ENCODE peak calls at places on chromosomes 16 and 17, in ten cellular contexts. X, F, G, A, Z, S, E, Y, C and O are unnamed samples.
A peak's percentile ranks its signal among the peaks of the same experiment; 100 is the strongest.

GRCh38 chr17:57892820-57893595 is 43.2 kb upstream of the MRPS23 start:
- DNase-seq in X (peak; percentile 99), F (peak; percentile 100), G (peak; percentile 97), A (peak; percentile 81), Z (peak; percentile 75), S (peak; percentile 90), E (no peak), Y (peak; percentile 81), C (peak; percentile 97), O (peak; percentile 99)

GRCh38 chr16:400061-400540 is 1.6 kb upstream of the DECR2 start:
- DNase-seq in X (no peak), F (no peak), G (no peak), A (no peak), Z (peak; percentile 38), S (no peak), E (no peak), Y (no peak), C (no peak), O (no peak)

GRCh38 chr16:89343501-89344291 is 126.2 kb downstream of the ZNF778 start:
- DNase-seq in X (peak; percentile 38), F (no peak), G (peak; percentile 55), A (no peak), Z (peak; percentile 68), S (no peak), E (no peak), Y (peak; percentile 40), C (no peak), O (peak; percentile 73)

GRCh38 chr16:31181102-31181830 is 1.3 kb downstream of the FUS start:
- DNase-seq in X (no peak), F (peak; percentile 58), G (peak; percentile 61), A (peak; percentile 28), Z (peak; percentile 58), S (peak; percentile 59), E (peak; percentile 55), Y (peak; percentile 38), C (peak; percentile 41), O (peak; percentile 49)

GRCh38 chr17:1904273-1905052 is 74.7 kb downstream of the RPA1 start:
- DNase-seq in X (no peak), F (no peak), G (no peak), A (no peak), Z (peak; percentile 5), S (no peak), E (no peak), Y (no peak), C (no peak), O (no peak)

GRCh38 chr16:12006637-12007036 is 30.1 kb downstream of the SNX29 start:
- DNase-seq in X (no peak), F (no peak), G (no peak), A (no peak), Z (no peak), S (no peak), E (no peak), Y (no peak), C (no peak), O (no peak)

GRCh38 chr16:19245326-19245925 is 40.1 kb upstream of the CLEC19A start:
- DNase-seq in X (no peak), F (no peak), G (no peak), A (peak; percentile 50), Z (peak; percentile 49), S (no peak), E (no peak), Y (peak; percentile 15), C (no peak), O (no peak)

GRCh38 chr17:31388770-31389672 is 2.5 kb upstream of the RAB11FIP4 start:
- DNase-seq in X (no peak), F (no peak), G (no peak), A (peak; percentile 26), Z (no peak), S (peak; percentile 18), E (peak; percentile 74), Y (no peak), C (peak; percentile 14), O (no peak)

GRCh38 chr16:81480856-81481821 is 36.5 kb downstream of the CMIP start:
- DNase-seq in X (no peak), F (peak; percentile 60), G (peak; percentile 75), A (peak; percentile 57), Z (no peak), S (peak; percentile 68), E (peak; percentile 83), Y (peak; percentile 72), C (peak; percentile 42), O (peak; percentile 63)

GRCh38 chr17:60164164-60164563 is 14.4 kb downstream of the CA4 start:
- DNase-seq in X (no peak), F (no peak), G (no peak), A (no peak), Z (no peak), S (no peak), E (no peak), Y (no peak), C (no peak), O (no peak)

GRCh38 chr16:85235988-85236831 is 123.9 kb upstream of the CIBAR2 start:
- DNase-seq in X (no peak), F (peak; percentile 13), G (no peak), A (peak; percentile 28), Z (peak; percentile 48), S (peak; percentile 68), E (no peak), Y (no peak), C (peak; percentile 44), O (peak; percentile 24)

GRCh38 chr17:78583091-78583490 is 5.9 kb upstream of the DNAH17 start:
- DNase-seq in X (no peak), F (peak; percentile 22), G (peak; percentile 3), A (no peak), Z (no peak), S (no peak), E (peak; percentile 65), Y (no peak), C (peak; percentile 44), O (peak; percentile 26)

GRCh38 chr17:78124081-78124835 is 4.3 kb downstream of the TMC6 start:
- DNase-seq in X (no peak), F (no peak), G (peak; percentile 61), A (no peak), Z (peak; percentile 51), S (no peak), E (no peak), Y (peak; percentile 57), C (no peak), O (no peak)

GRCh38 chr17:50060951-50061712 is 5.2 kb downstream of the ITGA3 start:
- DNase-seq in X (peak; percentile 46), F (peak; percentile 67), G (peak; percentile 92), A (peak; percentile 76), Z (peak; percentile 75), S (peak; percentile 91), E (no peak), Y (peak; percentile 73), C (peak; percentile 62), O (peak; percentile 79)

GRCh38 chr17:38658741-38659345 is 15.9 kb downstream of the EPOP start:
- DNase-seq in X (no peak), F (no peak), G (no peak), A (no peak), Z (no peak), S (peak; percentile 29), E (no peak), Y (no peak), C (no peak), O (no peak)

GRCh38 chr16:78290498-78291271 is 191.2 kb downstream of the WWOX start:
- DNase-seq in X (no peak), F (no peak), G (no peak), A (no peak), Z (no peak), S (no peak), E (no peak), Y (no peak), C (no peak), O (no peak)

GRCh38 chr16:78289844-78290277 is 190.4 kb downstream of the WWOX start:
- DNase-seq in X (no peak), F (no peak), G (no peak), A (no peak), Z (no peak), S (no peak), E (no peak), Y (no peak), C (no peak), O (no peak)

GRCh38 chr16:78292726-78293380 is 193.4 kb downstream of the WWOX start:
- DNase-seq in X (no peak), F (no peak), G (no peak), A (no peak), Z (no peak), S (no peak), E (no peak), Y (no peak), C (no peak), O (no peak)

GRCh38 chr16:78289368-78289767 is 189.9 kb downstream of the WWOX start:
- DNase-seq in X (no peak), F (no peak), G (no peak), A (no peak), Z (no peak), S (no peak), E (no peak), Y (no peak), C (no peak), O (no peak)

DNA sequence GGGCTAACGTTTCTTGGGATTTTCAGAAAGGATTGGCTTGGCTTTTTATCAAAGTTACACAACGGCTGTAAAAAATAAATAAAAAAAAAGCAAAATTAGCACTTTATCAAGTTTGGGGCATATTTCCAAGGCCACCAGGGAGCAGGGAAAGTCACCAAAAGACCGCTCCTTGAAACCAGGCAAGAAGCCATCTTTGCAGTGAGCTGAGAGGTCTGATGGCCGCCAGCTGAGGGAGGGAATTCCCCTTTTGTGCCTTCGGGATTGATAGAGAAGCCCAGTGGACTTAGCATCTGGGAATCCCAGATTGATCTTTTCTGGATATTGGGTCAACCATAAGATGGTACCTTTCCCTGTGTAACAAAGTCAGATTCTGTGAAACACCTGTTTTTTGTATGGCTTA is 192.2 kb downstream of the WWOX start:
- DNase-seq in X (no peak), F (no peak), G (no peak), A (no peak), Z (no peak), S (no peak), E (no peak), Y (no peak), C (no peak), O (no peak)
- H3K4me3 ChIP-seq in X (no peak overlapping the region), F (no peak overlapping the region), G (no peak overlapping the region), A (no peak overlapping the region), Z (no peak overlapping the region), S (no peak overlapping the region), E (no peak overlapping the region), Y (no peak overlapping the region), C (no peak overlapping the region), O (no peak overlapping the region)

GRCh38 chr17:42618442-42619150 is 9.1 kb downstream of the TUBG1 start:
- DNase-seq in X (peak; percentile 79), F (no peak), G (peak; percentile 91), A (peak; percentile 86), Z (peak; percentile 54), S (peak; percentile 64), E (peak; percentile 72), Y (peak; percentile 73), C (peak; percentile 26), O (peak; percentile 12)
- TF ChIP-seq CTCF in X (peak; percentile 59), F (no peak), G (peak; percentile 18), A (peak; percentile 43), Z (peak; percentile 13), S (no peak), E (peak; percentile 65), Y (no peak), C (peak; percentile 27), O (no peak)

GRCh38 chr17:68384941-68385340 is 72.4 kb downstream of the WIPI1 start:
- DNase-seq in X (no peak), F (no peak), G (no peak), A (no peak), Z (no peak), S (no peak), E (no peak), Y (no peak), C (peak; percentile 16), O (no peak)
- H3K4me3 ChIP-seq in X (no peak overlapping the region), F (no peak overlapping the region), G (no peak overlapping the region), A (no peak overlapping the region), Z (no peak overlapping the region), S (no peak overlapping the region), E (no peak overlapping the region), Y (no peak overlapping the region), C (no peak overlapping the region), O (no peak overlapping the region)

GRCh38 chr16:57663917-57664661 is 4.0 kb upstream of the ADGRG3 start:
- DNase-seq in X (no peak), F (no peak), G (no peak), A (no peak), Z (no peak), S (no peak), E (no peak), Y (no peak), C (no peak), O (no peak)
- TF ChIP-seq CTCF in X (no peak), F (no peak), G (no peak), A (no peak), Z (no peak), S (no peak), E (peak; percentile 19), Y (no peak), C (no peak), O (no peak)